ENCODE peak calls at places on chromosomes 5 and 9, in five cellular contexts. One of them, this sample, is unnamed.

GRCh38 chr5:671459-672328 is 21.5 kb downstream of the TPPP start:
- DNase-seq in right lobe of liver: peak; percentile 77
- DNase-seq in WERI-Rb-1: peak; percentile 90
- DNase-seq in naive thymus-derived CD4-positive, alpha-beta T cell: peak; percentile 66
- DNase-seq in CD8-positive, alpha-beta T cell: peak; percentile 54
- DNase-seq in this sample: peak; percentile 64

GRCh38 chr9:20941177-20941690 is 90.2 kb downstream of the HACD4 start:
- DNase-seq in CD8-positive, alpha-beta T cell: peak; percentile 30
- DNase-seq in right lobe of liver: peak; percentile 40
- DNase-seq in naive thymus-derived CD4-positive, alpha-beta T cell: peak; percentile 67
- DNase-seq in WERI-Rb-1: peak; percentile 55
- DNase-seq in this sample: peak; percentile 76

GRCh38 chr5:33650911-33651310 is 210.1 kb downstream of the TARS1 start:
- DNase-seq in naive thymus-derived CD4-positive, alpha-beta T cell: no peak
- DNase-seq in right lobe of liver: no peak
- DNase-seq in WERI-Rb-1: no peak
- DNase-seq in CD8-positive, alpha-beta T cell: no peak
- DNase-seq in this sample: no peak

GRCh38 chr5:10590226-10591047 is 26.6 kb downstream of the ANKRD33B start:
- DNase-seq in right lobe of liver: no peak
- DNase-seq in naive thymus-derived CD4-positive, alpha-beta T cell: no peak
- DNase-seq in CD8-positive, alpha-beta T cell: no peak
- DNase-seq in WERI-Rb-1: no peak
- DNase-seq in this sample: peak; percentile 92

GRCh38 chr5:6572086-6572824 is 60.6 kb downstream of the NSUN2 start:
- DNase-seq in CD8-positive, alpha-beta T cell: no peak
- DNase-seq in naive thymus-derived CD4-positive, alpha-beta T cell: no peak
- DNase-seq in right lobe of liver: no peak
- DNase-seq in WERI-Rb-1: no peak
- DNase-seq in this sample: no peak

GRCh38 chr9:1434082-1434481 is 383.9 kb downstream of the DMRT2 start:
- DNase-seq in right lobe of liver: no peak
- DNase-seq in WERI-Rb-1: no peak
- DNase-seq in CD8-positive, alpha-beta T cell: no peak
- DNase-seq in naive thymus-derived CD4-positive, alpha-beta T cell: no peak
- DNase-seq in this sample: peak; percentile 1

GRCh38 chr9:20805766-20806165 is 121.7 kb downstream of the FOCAD start:
- DNase-seq in WERI-Rb-1: no peak
- DNase-seq in CD8-positive, alpha-beta T cell: no peak
- DNase-seq in naive thymus-derived CD4-positive, alpha-beta T cell: no peak
- DNase-seq in right lobe of liver: no peak
- DNase-seq in this sample: no peak

GRCh38 chr5:176360894-176361436 is 599 bp downstream of the KIAA1191 start:
- DNase-seq in naive thymus-derived CD4-positive, alpha-beta T cell: peak; percentile 13
- DNase-seq in right lobe of liver: peak; percentile 46
- DNase-seq in WERI-Rb-1: peak; percentile 40
- DNase-seq in CD8-positive, alpha-beta T cell: no peak
- DNase-seq in this sample: no peak

GRCh38 chr5:158195811-158196210 is 336.9 kb upstream of the CLINT1 start:
- DNase-seq in CD8-positive, alpha-beta T cell: no peak
- DNase-seq in right lobe of liver: no peak
- DNase-seq in WERI-Rb-1: no peak
- DNase-seq in naive thymus-derived CD4-positive, alpha-beta T cell: no peak
- DNase-seq in this sample: no peak

GRCh38 chr5:30736642-30737041 is 456.8 kb upstream of the CDH6 start:
- DNase-seq in right lobe of liver: no peak
- DNase-seq in CD8-positive, alpha-beta T cell: no peak
- DNase-seq in WERI-Rb-1: no peak
- DNase-seq in naive thymus-derived CD4-positive, alpha-beta T cell: no peak
- DNase-seq in this sample: no peak

GRCh38 chr5:116947691-116948528 is 373.3 kb upstream of the SEMA6A start:
- DNase-seq in right lobe of liver: peak; percentile 71
- DNase-seq in naive thymus-derived CD4-positive, alpha-beta T cell: peak; percentile 32
- DNase-seq in WERI-Rb-1: peak; percentile 87
- DNase-seq in CD8-positive, alpha-beta T cell: peak; percentile 7
- DNase-seq in this sample: peak; percentile 71

GRCh38 chr9:95425910-95426551 is 90.7 kb downstream of the PTCH1 start:
- DNase-seq in naive thymus-derived CD4-positive, alpha-beta T cell: no peak
- DNase-seq in WERI-Rb-1: peak; percentile 32
- DNase-seq in CD8-positive, alpha-beta T cell: no peak
- DNase-seq in right lobe of liver: no peak
- DNase-seq in this sample: no peak

GRCh38 chr5:139733698-139734491 is 61.7 kb upstream of the PSD2 start:
- DNase-seq in right lobe of liver: peak; percentile 43
- DNase-seq in CD8-positive, alpha-beta T cell: no peak
- DNase-seq in WERI-Rb-1: peak; percentile 72
- DNase-seq in naive thymus-derived CD4-positive, alpha-beta T cell: no peak
- DNase-seq in this sample: no peak

GRCh38 chr9:79617395-79617794 is 45.6 kb downstream of the TLE4 start:
- DNase-seq in CD8-positive, alpha-beta T cell: no peak
- DNase-seq in right lobe of liver: no peak
- DNase-seq in WERI-Rb-1: no peak
- DNase-seq in naive thymus-derived CD4-positive, alpha-beta T cell: no peak
- DNase-seq in this sample: peak; percentile 86

GRCh38 chr5:76473676-76474075 is 70.6 kb downstream of the IQGAP2 start:
- DNase-seq in naive thymus-derived CD4-positive, alpha-beta T cell: peak; percentile 89
- DNase-seq in CD8-positive, alpha-beta T cell: peak; percentile 55
- DNase-seq in right lobe of liver: no peak
- DNase-seq in WERI-Rb-1: no peak
- DNase-seq in this sample: no peak

GRCh38 chr9:32351845-32352244 is 32.6 kb upstream of the ACO1 start:
- DNase-seq in right lobe of liver: no peak
- DNase-seq in naive thymus-derived CD4-positive, alpha-beta T cell: no peak
- DNase-seq in CD8-positive, alpha-beta T cell: no peak
- DNase-seq in WERI-Rb-1: peak; percentile 49
- DNase-seq in this sample: peak; percentile 24

GRCh38 chr5:118440496-118440895 is 547.9 kb downstream of the DTWD2 start:
- DNase-seq in right lobe of liver: no peak
- DNase-seq in CD8-positive, alpha-beta T cell: no peak
- DNase-seq in naive thymus-derived CD4-positive, alpha-beta T cell: no peak
- DNase-seq in WERI-Rb-1: no peak
- DNase-seq in this sample: no peak

GRCh38 chr9:32969270-32969669 is 32.2 kb downstream of the APTX start:
- DNase-seq in naive thymus-derived CD4-positive, alpha-beta T cell: no peak
- DNase-seq in WERI-Rb-1: no peak
- DNase-seq in right lobe of liver: no peak
- DNase-seq in CD8-positive, alpha-beta T cell: no peak
- DNase-seq in this sample: no peak

GRCh38 chr5:111810087-111810486 is 53.1 kb upstream of the NREP start:
- DNase-seq in naive thymus-derived CD4-positive, alpha-beta T cell: no peak
- DNase-seq in right lobe of liver: no peak
- DNase-seq in CD8-positive, alpha-beta T cell: no peak
- DNase-seq in WERI-Rb-1: no peak
- DNase-seq in this sample: peak; percentile 5

GRCh38 chr5:153672347-153673090 is 182.0 kb downstream of the GRIA1 start:
- DNase-seq in right lobe of liver: no peak
- DNase-seq in WERI-Rb-1: no peak
- DNase-seq in naive thymus-derived CD4-positive, alpha-beta T cell: no peak
- DNase-seq in CD8-positive, alpha-beta T cell: no peak
- DNase-seq in this sample: no peak

GRCh38 chr9:99299214-99300102 is 77.4 kb downstream of the SEC61B start:
- DNase-seq in CD8-positive, alpha-beta T cell: no peak
- DNase-seq in right lobe of liver: no peak
- DNase-seq in WERI-Rb-1: no peak
- DNase-seq in naive thymus-derived CD4-positive, alpha-beta T cell: no peak
- DNase-seq in this sample: peak; percentile 19

GRCh38 chr5:87876616-87877015 is 392.0 kb downstream of the TMEM161B start:
- DNase-seq in WERI-Rb-1: no peak
- DNase-seq in naive thymus-derived CD4-positive, alpha-beta T cell: no peak
- DNase-seq in right lobe of liver: no peak
- DNase-seq in CD8-positive, alpha-beta T cell: no peak
- DNase-seq in this sample: no peak

GRCh38 chr5:100517301-100517974 is 17.7 kb upstream of the FAM174A start:
- DNase-seq in naive thymus-derived CD4-positive, alpha-beta T cell: no peak
- DNase-seq in WERI-Rb-1: no peak
- DNase-seq in CD8-positive, alpha-beta T cell: no peak
- DNase-seq in right lobe of liver: no peak
- DNase-seq in this sample: no peak

GRCh38 chr5:142994242-142994641 is 224.1 kb downstream of the ARHGAP26 start:
- DNase-seq in CD8-positive, alpha-beta T cell: no peak
- DNase-seq in naive thymus-derived CD4-positive, alpha-beta T cell: no peak
- DNase-seq in right lobe of liver: no peak
- DNase-seq in WERI-Rb-1: no peak
- DNase-seq in this sample: no peak

GRCh38 chr5:143001764-143002351 is 231.7 kb downstream of the ARHGAP26 start:
- DNase-seq in WERI-Rb-1: no peak
- DNase-seq in right lobe of liver: no peak
- DNase-seq in naive thymus-derived CD4-positive, alpha-beta T cell: no peak
- DNase-seq in CD8-positive, alpha-beta T cell: no peak
- DNase-seq in this sample: peak; percentile 70

GRCh38 chr5:142997586-142997985 is 227.4 kb downstream of the ARHGAP26 start:
- DNase-seq in naive thymus-derived CD4-positive, alpha-beta T cell: no peak
- DNase-seq in WERI-Rb-1: no peak
- DNase-seq in CD8-positive, alpha-beta T cell: no peak
- DNase-seq in right lobe of liver: no peak
- DNase-seq in this sample: no peak

GRCh38 chr5:143002459-143003327 is 232.5 kb downstream of the ARHGAP26 start:
- DNase-seq in right lobe of liver: no peak
- DNase-seq in naive thymus-derived CD4-positive, alpha-beta T cell: peak; percentile 60
- DNase-seq in WERI-Rb-1: no peak
- DNase-seq in CD8-positive, alpha-beta T cell: peak; percentile 44
- DNase-seq in this sample: peak; percentile 98

GRCh38 chr5:142998316-142998862 is 228.2 kb downstream of the ARHGAP26 start:
- DNase-seq in WERI-Rb-1: peak; percentile 46
- DNase-seq in CD8-positive, alpha-beta T cell: no peak
- DNase-seq in naive thymus-derived CD4-positive, alpha-beta T cell: no peak
- DNase-seq in right lobe of liver: no peak
- DNase-seq in this sample: no peak
- H3K4me3 ChIP-seq in WERI-Rb-1: no peak overlapping the region
- H3K4me3 ChIP-seq in CD8-positive, alpha-beta T cell: no peak overlapping the region
- H3K4me3 ChIP-seq in naive thymus-derived CD4-positive, alpha-beta T cell: no peak overlapping the region
- H3K4me3 ChIP-seq in right lobe of liver: no peak overlapping the region
- H3K4me3 ChIP-seq in this sample: no peak overlapping the region

GRCh38 chr5:90932052-90932699 is 373.6 kb downstream of the ADGRV1 start:
- DNase-seq in WERI-Rb-1: peak; percentile 29
- DNase-seq in CD8-positive, alpha-beta T cell: no peak
- DNase-seq in naive thymus-derived CD4-positive, alpha-beta T cell: peak; percentile 34
- DNase-seq in right lobe of liver: peak; percentile 17
- DNase-seq in this sample: peak; percentile 72

GRCh38 chr5:90930756-90931431 is 372.3 kb downstream of the ADGRV1 start:
- DNase-seq in CD8-positive, alpha-beta T cell: no peak
- DNase-seq in WERI-Rb-1: no peak
- DNase-seq in naive thymus-derived CD4-positive, alpha-beta T cell: no peak
- DNase-seq in right lobe of liver: no peak
- DNase-seq in this sample: no peak

GRCh38 chr5:90933298-90933697 is 374.7 kb downstream of the ADGRV1 start:
- DNase-seq in naive thymus-derived CD4-positive, alpha-beta T cell: no peak
- DNase-seq in WERI-Rb-1: no peak
- DNase-seq in right lobe of liver: no peak
- DNase-seq in CD8-positive, alpha-beta T cell: no peak
- DNase-seq in this sample: peak; percentile 24

GRCh38 chr5:90934738-90935137 is 376.1 kb downstream of the ADGRV1 start:
- DNase-seq in WERI-Rb-1: no peak
- DNase-seq in naive thymus-derived CD4-positive, alpha-beta T cell: no peak
- DNase-seq in right lobe of liver: no peak
- DNase-seq in CD8-positive, alpha-beta T cell: no peak
- DNase-seq in this sample: no peak

GRCh38 chr5:90934091-90934719 is 375.6 kb downstream of the ADGRV1 start:
- DNase-seq in WERI-Rb-1: no peak
- DNase-seq in CD8-positive, alpha-beta T cell: no peak
- DNase-seq in right lobe of liver: no peak
- DNase-seq in naive thymus-derived CD4-positive, alpha-beta T cell: no peak
- DNase-seq in this sample: no peak
- H3K27ac ChIP-seq in WERI-Rb-1: no peak overlapping the region
- H3K27ac ChIP-seq in CD8-positive, alpha-beta T cell: no peak overlapping the region
- H3K27ac ChIP-seq in right lobe of liver: no peak overlapping the region
- H3K27ac ChIP-seq in naive thymus-derived CD4-positive, alpha-beta T cell: no peak overlapping the region
- H3K27ac ChIP-seq in this sample: peak overlapping the region; percentile 80

GRCh38 chr5:65037845-65038815 is 269.4 kb downstream of the CWC27 start:
- DNase-seq in WERI-Rb-1: peak; percentile 65
- DNase-seq in naive thymus-derived CD4-positive, alpha-beta T cell: no peak
- DNase-seq in right lobe of liver: no peak
- DNase-seq in CD8-positive, alpha-beta T cell: no peak
- DNase-seq in this sample: no peak

GRCh38 chr5:65032250-65032649 is 263.5 kb downstream of the CWC27 start:
- DNase-seq in CD8-positive, alpha-beta T cell: no peak
- DNase-seq in right lobe of liver: no peak
- DNase-seq in naive thymus-derived CD4-positive, alpha-beta T cell: no peak
- DNase-seq in WERI-Rb-1: no peak
- DNase-seq in this sample: peak; percentile 92

GRCh38 chr5:65035212-65036206 is 266.8 kb downstream of the CWC27 start:
- DNase-seq in WERI-Rb-1: peak; percentile 95
- DNase-seq in right lobe of liver: peak; percentile 92
- DNase-seq in naive thymus-derived CD4-positive, alpha-beta T cell: peak; percentile 85
- DNase-seq in CD8-positive, alpha-beta T cell: peak; percentile 69
- DNase-seq in this sample: peak; percentile 94

GRCh38 chr5:65034029-65034781 is 265.5 kb downstream of the CWC27 start:
- DNase-seq in CD8-positive, alpha-beta T cell: no peak
- DNase-seq in right lobe of liver: peak; percentile 30
- DNase-seq in naive thymus-derived CD4-positive, alpha-beta T cell: no peak
- DNase-seq in WERI-Rb-1: peak; percentile 15
- DNase-seq in this sample: no peak

GRCh38 chr5:65034782-65035181 is 266.1 kb downstream of the CWC27 start:
- DNase-seq in naive thymus-derived CD4-positive, alpha-beta T cell: no peak
- DNase-seq in right lobe of liver: no peak
- DNase-seq in CD8-positive, alpha-beta T cell: no peak
- DNase-seq in WERI-Rb-1: peak; percentile 30
- DNase-seq in this sample: no peak
- H3K4me3 ChIP-seq in naive thymus-derived CD4-positive, alpha-beta T cell: peak overlapping the region; percentile 78
- H3K4me3 ChIP-seq in right lobe of liver: peak overlapping the region; percentile 66
- H3K4me3 ChIP-seq in CD8-positive, alpha-beta T cell: peak overlapping the region; percentile 57
- H3K4me3 ChIP-seq in WERI-Rb-1: peak overlapping the region; percentile 56
- H3K4me3 ChIP-seq in this sample: no peak overlapping the region

DNA sequence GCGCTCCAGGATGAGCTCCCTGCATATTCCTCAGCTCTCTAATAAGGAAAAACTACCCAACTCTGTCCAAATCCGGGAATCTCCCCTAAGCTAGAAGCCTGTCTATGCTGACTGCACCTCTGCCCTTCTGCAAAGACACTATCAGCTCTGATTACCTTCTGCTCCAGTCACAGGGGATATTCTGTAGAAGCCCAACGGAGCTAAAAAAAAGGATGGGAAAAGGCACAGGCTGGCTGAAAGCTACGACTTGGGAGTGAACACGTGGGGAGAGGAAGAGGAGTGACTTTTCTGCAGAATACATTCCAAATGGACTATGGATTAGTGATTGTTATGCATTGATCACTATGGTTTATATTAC is 50.7 kb downstream of the IARS1 start:
- DNase-seq in naive thymus-derived CD4-positive, alpha-beta T cell: no peak
- DNase-seq in right lobe of liver: no peak
- DNase-seq in WERI-Rb-1: no peak
- DNase-seq in CD8-positive, alpha-beta T cell: no peak
- DNase-seq in this sample: no peak
- H3K27ac ChIP-seq in naive thymus-derived CD4-positive, alpha-beta T cell: no peak overlapping the region
- H3K27ac ChIP-seq in right lobe of liver: peak overlapping the region; percentile 13
- H3K27ac ChIP-seq in WERI-Rb-1: no peak overlapping the region
- H3K27ac ChIP-seq in CD8-positive, alpha-beta T cell: no peak overlapping the region
- H3K27ac ChIP-seq in this sample: no peak overlapping the region

This sample was measured in cardiac muscle cell.